ENCODE peak calls at places on chromosome 13, in five cellular contexts. One of them, this sample, is unnamed.

GRCh38 chr13:30299746-30300145 is 7.6 kb downstream of the KATNAL1 start:
- DNase-seq in left ventricle myocardium superior: no peak
- DNase-seq in HT1080: no peak
- DNase-seq in HT-29: no peak
- DNase-seq in A172: no peak
- DNase-seq in this sample: no peak

GRCh38 chr13:110415669-110416068 is 108.6 kb downstream of the COL4A2 start:
- DNase-seq in A172: peak
- DNase-seq in left ventricle myocardium superior: no peak
- DNase-seq in HT-29: peak
- DNase-seq in HT1080: peak
- DNase-seq in this sample: peak

GRCh38 chr13:36858285-36858684 is 39.3 kb downstream of the RFXAP start:
- DNase-seq in HT1080: peak
- DNase-seq in HT-29: peak
- DNase-seq in A172: peak
- DNase-seq in left ventricle myocardium superior: no peak
- DNase-seq in this sample: peak

GRCh38 chr13:77521595-77522367 is 13.7 kb upstream of the SCEL start:
- DNase-seq in HT1080: peak
- DNase-seq in A172: peak
- DNase-seq in left ventricle myocardium superior: no peak
- DNase-seq in HT-29: peak
- DNase-seq in this sample: peak

GRCh38 chr13:114087430-114087829 is 45.0 kb downstream of the RASA3 start:
- DNase-seq in HT1080: no peak
- DNase-seq in left ventricle myocardium superior: no peak
- DNase-seq in HT-29: no peak
- DNase-seq in A172: no peak
- DNase-seq in this sample: no peak

GRCh38 chr13:24638096-24638495 is 42.1 kb upstream of the ATP12A start:
- DNase-seq in HT-29: no peak
- DNase-seq in HT1080: no peak
- DNase-seq in left ventricle myocardium superior: no peak
- DNase-seq in A172: no peak
- DNase-seq in this sample: no peak

GRCh38 chr13:111184685-111185401 is 69.7 kb downstream of the ARHGEF7 start:
- DNase-seq in left ventricle myocardium superior: no peak
- DNase-seq in HT-29: no peak
- DNase-seq in A172: no peak
- DNase-seq in HT1080: no peak
- DNase-seq in this sample: no peak

GRCh38 chr13:46389985-46390384 is 2.9 kb upstream of the RUBCNL start:
- DNase-seq in left ventricle myocardium superior: no peak
- DNase-seq in HT1080: peak
- DNase-seq in HT-29: no peak
- DNase-seq in A172: no peak
- DNase-seq in this sample: no peak

GRCh38 chr13:93932901-93933300 is 546.6 kb downstream of the DCT start:
- DNase-seq in HT-29: no peak
- DNase-seq in left ventricle myocardium superior: no peak
- DNase-seq in HT1080: no peak
- DNase-seq in A172: no peak
- DNase-seq in this sample: no peak

GRCh38 chr13:98350746-98351330 is 173.8 kb upstream of the RNF113B start:
- DNase-seq in A172: no peak
- DNase-seq in left ventricle myocardium superior: no peak
- DNase-seq in HT1080: no peak
- DNase-seq in HT-29: no peak
- DNase-seq in this sample: no peak

GRCh38 chr13:76903544-76904162 is 17.4 kb upstream of the KCTD12 start:
- DNase-seq in HT-29: peak
- DNase-seq in A172: peak
- DNase-seq in HT1080: peak
- DNase-seq in left ventricle myocardium superior: peak
- DNase-seq in this sample: peak

GRCh38 chr13:70623260-70623659 is 515.0 kb upstream of the KLHL1 start:
- DNase-seq in HT-29: peak
- DNase-seq in left ventricle myocardium superior: no peak
- DNase-seq in A172: no peak
- DNase-seq in HT1080: no peak
- DNase-seq in this sample: no peak

This sample was measured in Daoy.